ENCODE peak calls at places on chromosomes 7 and 10, in six cellular contexts. U is HepG2, O is GM12891, Q is K562, D is H1, E is GM12878. F is an unnamed sample.

GRCh38 chr7:45691155-45691656 is 117.0 kb downstream of the ADCY1 start:
- DNase-seq in U (peak; percentile 99), O (no peak), Q (no peak), D (peak; percentile 24), E (no peak), F (no peak)

GRCh38 chr10:62072901-62073300 is 171.4 kb downstream of the ARID5B start:
- DNase-seq in U (no peak), O (no peak), Q (no peak), D (no peak), E (no peak), F (no peak)

GRCh38 chr10:86267286-86268195 is 99.1 kb downstream of the GRID1 start:
- DNase-seq in U (no peak), O (no peak), Q (no peak), D (peak; percentile 45), E (no peak), F (no peak)

GRCh38 chr10:30788307-30788706 is 158.8 kb upstream of the LYZL2 start:
- DNase-seq in U (no peak), O (no peak), Q (no peak), D (no peak), E (no peak), F (no peak)

GRCh38 chr7:42494199-42494710 is 257.2 kb upstream of the GLI3 start:
- DNase-seq in U (no peak), O (no peak), Q (no peak), D (no peak), E (no peak), F (no peak)

GRCh38 chr10:126331101-126331500 is 57.2 kb downstream of the ADAM12 start:
- DNase-seq in U (no peak), O (no peak), Q (no peak), D (no peak), E (no peak), F (no peak)

GRCh38 chr7:156005202-156005821 is 193.0 kb upstream of the SHH start:
- DNase-seq in U (no peak), O (no peak), Q (no peak), D (no peak), E (no peak), F (no peak)

GRCh38 chr7:151375530-151376217 is 34.1 kb downstream of the NUB1 start:
- DNase-seq in U (no peak), O (peak; percentile 12), Q (no peak), D (no peak), E (no peak), F (no peak)

GRCh38 chr7:19116121-19117080 is 1.0 kb downstream of the TWIST1 start:
- DNase-seq in U (no peak), O (no peak), Q (no peak), D (peak; percentile 77), E (no peak), F (no peak)

GRCh38 chr10:21811245-21811585 is 192.3 kb downstream of the DNAJC1 start:
- DNase-seq in U (no peak), O (no peak), Q (peak; percentile 43), D (no peak), E (no peak), F (no peak)

GRCh38 chr10:22479419-22479818 is 134.1 kb downstream of the SPAG6 start:
- DNase-seq in U (no peak), O (no peak), Q (no peak), D (no peak), E (no peak), F (no peak)

GRCh38 chr7:132592947-132593335 is 16.7 kb upstream of the PLXNA4 start:
- DNase-seq in U (no peak), O (no peak), Q (no peak), D (no peak), E (no peak), F (no peak)

GRCh38 chr7:25240340-25240739 is 12.1 kb upstream of the NPVF start:
- DNase-seq in U (no peak), O (no peak), Q (no peak), D (no peak), E (no peak), F (no peak)

GRCh38 chr10:75466886-75467285 is 35.5 kb downstream of the LRMDA start:
- DNase-seq in U (no peak), O (no peak), Q (no peak), D (no peak), E (no peak), F (no peak)

GRCh38 chr7:44521347-44522095 is 19.6 kb downstream of the NPC1L1 start:
- DNase-seq in U (no peak), O (no peak), Q (no peak), D (no peak), E (no peak), F (no peak)

GRCh38 chr10:131858118-131858515 is 42.7 kb upstream of the PPP2R2D start:
- DNase-seq in U (no peak), O (no peak), Q (no peak), D (no peak), E (no peak), F (no peak)

GRCh38 chr7:69791739-69792138 is 193.5 kb downstream of the AUTS2 start:
- DNase-seq in U (no peak), O (no peak), Q (no peak), D (no peak), E (no peak), F (no peak)

GRCh38 chr10:103481974-103482531 is 3.0 kb upstream of the CALHM3 start:
- DNase-seq in U (peak; percentile 74), O (peak; percentile 51), Q (peak; percentile 52), D (no peak), E (no peak), F (no peak)

GRCh38 chr10:114309111-114309651 is 70.1 kb downstream of the VWA2 start:
- DNase-seq in U (no peak), O (no peak), Q (no peak), D (no peak), E (no peak), F (no peak)

GRCh38 chr10:14822879-14823755 is 14.7 kb downstream of the CDNF start:
- DNase-seq in U (peak; percentile 12), O (peak; percentile 22), Q (no peak), D (no peak), E (no peak), F (peak; percentile 29)

GRCh38 chr10:102229810-102230263 is 3.7 kb downstream of the ELOVL3 start:
- DNase-seq in U (peak; percentile 56), O (peak; percentile 79), Q (peak; percentile 62), D (peak; percentile 94), E (peak; percentile 33), F (peak; percentile 73)

GRCh38 chr7:28955723-28956607 is 2.2 kb downstream of the TRIL start:
- DNase-seq in U (peak; percentile 72), O (peak; percentile 18), Q (no peak), D (peak; percentile 92), E (no peak), F (peak; percentile 38)

GRCh38 chr10:24858244-24858907 is 94.0 kb downstream of the PRTFDC1 start:
- DNase-seq in U (no peak), O (no peak), Q (no peak), D (no peak), E (no peak), F (no peak)

GRCh38 chr10:97096327-97097153 is 89.2 kb downstream of the SLIT1 start:
- DNase-seq in U (no peak), O (no peak), Q (no peak), D (no peak), E (no peak), F (no peak)

GRCh38 chr7:22655781-22656180 is 71.2 kb upstream of the IL6 start:
- DNase-seq in U (no peak), O (no peak), Q (no peak), D (no peak), E (no peak), F (no peak)
- TF ChIP-seq POLR2A in U (no peak), O (no peak), Q (no peak), D (no peak), E (no peak), F (no peak)

GRCh38 chr10:36450385-36450784 is 675.0 kb upstream of the ANKRD30A start:
- DNase-seq in U (no peak), O (no peak), Q (no peak), D (no peak), E (no peak), F (no peak)
- TF ChIP-seq POLR2AphosphoS5 in U (no peak), O (no peak), Q (no peak), D (no peak), E (no peak), F (no peak)

GRCh38 chr7:102220929-102221850 is 65.5 kb upstream of the SH2B2 start:
- DNase-seq in U (no peak), O (no peak), Q (no peak), D (no peak), E (no peak), F (no peak)
- TF ChIP-seq TAF1 in U (no peak), O (no peak), Q (no peak), D (no peak), E (no peak), F (no peak)

GRCh38 chr7:30770936-30771858 is at the start of gene MINDY4:
- DNase-seq in U (no peak), O (peak; percentile 82), Q (peak; percentile 96), D (peak; percentile 86), E (no peak), F (peak; percentile 81)
- TF ChIP-seq POLR2A in U (no peak), O (no peak), Q (peak; percentile 76), D (no peak), E (peak; percentile 46), F (no peak)

GRCh38 chr7:13057462-13058200 is 370.2 kb downstream of the ARL4A start:
- DNase-seq in U (no peak), O (no peak), Q (no peak), D (no peak), E (peak; percentile 13), F (no peak)
- TF ChIP-seq POLR2AphosphoS5 in U (no peak), O (no peak), Q (no peak), D (no peak), E (no peak), F (no peak)

GRCh38 chr7:129123517-129123872 is 21.0 kb upstream of the TSPAN33 start:
- DNase-seq in U (no peak), O (no peak), Q (no peak), D (no peak), E (no peak), F (no peak)

GRCh38 chr7:129122086-129122750 is 22.3 kb upstream of the TSPAN33 start:
- DNase-seq in U (no peak), O (no peak), Q (no peak), D (no peak), E (peak; percentile 84), F (no peak)

GRCh38 chr7:129126314-129126713 is 18.2 kb upstream of the TSPAN33 start:
- DNase-seq in U (no peak), O (no peak), Q (no peak), D (peak; percentile 57), E (no peak), F (no peak)

GRCh38 chr7:129118976-129119375 is 25.5 kb upstream of the TSPAN33 start:
- DNase-seq in U (no peak), O (no peak), Q (no peak), D (no peak), E (no peak), F (no peak)

GRCh38 chr7:129122751-129123516 is 21.6 kb upstream of the TSPAN33 start:
- DNase-seq in U (no peak), O (peak; percentile 50), Q (no peak), D (no peak), E (peak; percentile 95), F (no peak)
- TF ChIP-seq TAF1 in U (no peak), O (no peak), Q (no peak), D (no peak), E (no peak), F (no peak)

F was measured in GM12892.